ENCODE peak calls at places on chromosomes 16 and 17, in nine cellular contexts. F is SK-N-SH, X is GM23248, S is GM23338, D is HCT116, U is neural progenitor cell, J is hepatocyte, C is PC-3, R is MM.1S. Y is an unnamed sample.

GRCh38 chr16:72162105-72162680 is 9.8 kb downstream of the PMFBP1 start:
- DNase-seq in C (no peak), J (no peak), X (no peak), D (no peak), U (peak), F (no peak), S (peak), R (no peak), Y (no peak)

GRCh38 chr17:78723001-78723796 is 58.9 kb downstream of the CYTH1 start:
- DNase-seq in X (peak), D (no peak), F (peak), S (peak), U (peak), C (no peak), J (peak), R (peak), Y (no peak)

GRCh38 chr16:3171181-3171854 is 16.7 kb upstream of the OR1F1 start:
- DNase-seq in S (no peak), C (no peak), F (peak), U (peak), R (peak), D (no peak), X (peak), J (no peak), Y (no peak)

GRCh38 chr16:23827245-23827543 is 8.6 kb upstream of the PRKCB start:
- DNase-seq in U (no peak), C (no peak), J (no peak), D (no peak), S (no peak), X (no peak), R (peak), F (no peak), Y (no peak)

GRCh38 chr17:65797809-65798208 is 236.4 kb upstream of the AXIN2 start:
- DNase-seq in F (peak), C (peak), U (peak), D (no peak), R (no peak), X (peak), S (peak), J (no peak), Y (peak)

GRCh38 chr17:45149669-45150603 is 1.7 kb downstream of the HEXIM1 start:
- DNase-seq in D (no peak), U (peak), C (peak), X (peak), F (peak), S (peak), R (peak), J (peak), Y (peak)

GRCh38 chr17:76736349-76737081 is 616 bp downstream of the SRSF2 start:
- DNase-seq in C (no peak), R (peak), X (peak), D (no peak), J (peak), S (peak), U (peak), F (peak), Y (peak)

GRCh38 chr16:53865492-53865863 is 161.5 kb downstream of the FTO start:
- DNase-seq in J (no peak), S (peak), C (no peak), F (no peak), R (no peak), X (peak), U (no peak), D (peak), Y (no peak)

GRCh38 chr16:77863250-77863649 is 74.9 kb downstream of the VAT1L start:
- DNase-seq in D (no peak), R (no peak), C (no peak), J (no peak), F (no peak), X (no peak), U (no peak), S (no peak), Y (no peak)

GRCh38 chr16:15811778-15812750 is 44.8 kb downstream of the MYH11 start:
- DNase-seq in J (peak), S (peak), U (peak), R (no peak), X (peak), D (no peak), C (peak), F (no peak), Y (no peak)

GRCh38 chr16:22152316-22152715 is 10.0 kb upstream of the SDR42E2 start:
- DNase-seq in J (no peak), C (no peak), X (no peak), U (no peak), D (no peak), F (no peak), S (no peak), R (no peak), Y (no peak)

GRCh38 chr16:71401988-71402387 is 39.9 kb downstream of the TLE7 start:
- DNase-seq in U (peak), D (no peak), X (no peak), R (no peak), F (no peak), C (no peak), S (no peak), J (no peak), Y (no peak)

GRCh38 chr17:29347831-29348281 is 42.3 kb upstream of the TAOK1 start:
- DNase-seq in F (no peak), X (peak), D (no peak), C (peak), U (no peak), R (no peak), J (no peak), S (no peak), Y (no peak)

GRCh38 chr17:72812823-72813222 is 279.7 kb downstream of the SLC39A11 start:
- DNase-seq in U (no peak), R (no peak), S (no peak), J (no peak), D (peak), F (no peak), X (peak), C (peak), Y (no peak)

GRCh38 chr16:52825882-52826281 is 226.8 kb downstream of the CHD9NB start:
- DNase-seq in S (no peak), R (no peak), U (no peak), C (no peak), D (no peak), J (peak), X (no peak), F (no peak), Y (no peak)

GRCh38 chr17:66819466-66819865 is 15.5 kb upstream of the CACNG5 start:
- DNase-seq in J (no peak), C (no peak), D (no peak), S (no peak), X (no peak), F (no peak), R (no peak), U (no peak), Y (no peak)

GRCh38 chr16:77414752-77415231 is 20.0 kb downstream of the ADAMTS18 start:
- DNase-seq in D (no peak), J (no peak), X (peak), U (no peak), S (no peak), R (no peak), C (peak), F (no peak), Y (no peak)

GRCh38 chr17:49180303-49180702 is 30.1 kb downstream of the GNGT2 start:
- DNase-seq in C (peak), U (peak), F (peak), X (peak), S (peak), J (peak), R (peak), D (peak), Y (peak)

GRCh38 chr16:67415872-67416793 is at the start of gene ZDHHC1:
- DNase-seq in U (peak), J (peak), D (no peak), C (peak), R (peak), X (peak), F (peak), S (peak), Y (peak)

GRCh38 chr16:84421081-84421937 is 53.0 kb downstream of the ATP2C2 start:
- DNase-seq in C (no peak), R (no peak), U (no peak), J (no peak), D (no peak), S (no peak), X (no peak), F (no peak), Y (no peak)

GRCh38 chr16:53949716-53950410 is 245.9 kb downstream of the FTO start:
- DNase-seq in U (no peak), J (no peak), F (no peak), R (no peak), C (no peak), X (no peak), D (no peak), S (no peak), Y (no peak)

GRCh38 chr17:51402881-51403280 is 142.5 kb downstream of the UTP18 start:
- DNase-seq in F (no peak), J (peak), R (no peak), S (no peak), C (no peak), U (no peak), D (no peak), X (no peak), Y (no peak)

GRCh38 chr17:40646791-40647548 is 648 bp downstream of the SMARCE1 start:
- DNase-seq in U (peak), R (peak), D (peak), C (peak), S (peak), F (no peak), X (peak), J (peak), Y (peak)

GRCh38 chr17:9676742-9677387 is 31.5 kb downstream of the USP43 start:
- DNase-seq in C (peak), U (no peak), X (peak), F (no peak), D (peak), J (no peak), R (no peak), S (no peak), Y (no peak)

GRCh38 chr16:58684354-58685083 is at the start of gene SLC38A7:
- DNase-seq in J (peak), D (peak), U (peak), C (peak), S (peak), R (peak), F (peak), X (peak), Y (peak)

GRCh38 chr17:73561066-73561465 is 83.2 kb downstream of the SDK2 start:
- DNase-seq in C (no peak), J (no peak), D (no peak), X (no peak), F (no peak), S (no peak), U (no peak), R (no peak), Y (no peak)

GRCh38 chr16:2846511-2847310 is 11.3 kb downstream of the PRSS22 start:
- DNase-seq in D (no peak), J (peak), F (no peak), X (peak), U (no peak), C (peak), S (no peak), R (no peak), Y (no peak)

GRCh38 chr16:275041-275621 is 613 bp downstream of the RGS11 start:
- DNase-seq in F (peak), D (no peak), C (no peak), U (peak), X (peak), S (peak), J (no peak), R (no peak), Y (no peak)

GRCh38 chr16:64172191-64172590 is 949.7 kb downstream of the CDH11 start:
- DNase-seq in C (no peak), F (no peak), S (no peak), J (no peak), U (no peak), X (no peak), D (no peak), R (no peak), Y (no peak)

GRCh38 chr17:9220466-9221230 is 199.3 kb downstream of the NTN1 start:
- DNase-seq in R (no peak), U (peak), F (no peak), S (no peak), J (no peak), D (no peak), C (no peak), X (no peak), Y (no peak)

GRCh38 chr17:31272236-31272635 is 24.8 kb downstream of the OMG start:
- DNase-seq in S (no peak), R (no peak), C (no peak), X (no peak), D (no peak), J (no peak), F (no peak), U (no peak), Y (no peak)

GRCh38 chr16:82439678-82440293 is 187.0 kb upstream of the CDH13 start:
- DNase-seq in U (peak), S (peak), F (peak), R (no peak), C (peak), X (peak), D (peak), J (peak), Y (peak)

GRCh38 chr17:54899201-54899600 is 1.5 kb upstream of the TOM1L1 start:
- DNase-seq in X (peak), F (peak), R (no peak), S (no peak), U (no peak), J (no peak), C (no peak), D (no peak), Y (no peak)

GRCh38 chr17:40443196-40443987 is at the start of gene IGFBP4:
- DNase-seq in X (peak), J (peak), D (no peak), S (peak), R (peak), F (peak), C (peak), U (peak), Y (peak)

GRCh38 chr17:39152134-39152884 is 872 bp upstream of the PLXDC1 start:
- DNase-seq in S (no peak), R (no peak), C (no peak), J (peak), U (peak), D (peak), F (peak), X (no peak), Y (no peak)

GRCh38 chr17:56870163-56870651 is 36.3 kb downstream of the DGKE start:
- DNase-seq in U (no peak), R (peak), D (no peak), X (no peak), S (no peak), C (peak), J (no peak), F (no peak), Y (no peak)

GRCh38 chr17:29393451-29393850 is 3.3 kb downstream of the TAOK1 start:
- DNase-seq in D (no peak), X (peak), S (no peak), J (no peak), C (no peak), F (no peak), U (no peak), R (no peak), Y (no peak)

GRCh38 chr17:2003525-2003924 is 21.6 kb downstream of the RTN4RL1 start:
- DNase-seq in R (no peak), S (no peak), F (no peak), U (no peak), J (no peak), X (no peak), D (no peak), C (no peak), Y (no peak)

GRCh38 chr16:29940656-29941055 is 14.6 kb upstream of the KCTD13 start:
- DNase-seq in S (no peak), X (no peak), D (no peak), R (no peak), F (no peak), J (no peak), U (no peak), C (no peak), Y (no peak)

GRCh38 chr16:29947897-29948296 is 14.0 kb upstream of the TMEM219 start:
- DNase-seq in J (no peak), S (no peak), F (no peak), C (no peak), D (no peak), U (no peak), X (no peak), R (no peak), Y (no peak)

GRCh38 chr16:29943846-29944669 is 17.8 kb upstream of the TMEM219 start:
- DNase-seq in S (peak), R (no peak), D (peak), F (no peak), C (peak), X (peak), J (peak), U (peak), Y (no peak)
- H3K27ac ChIP-seq in S (peak), R (no peak), D (peak), F (peak), C (peak), X (peak), J (peak), U (no peak), Y (no peak)

GRCh38 chr16:48497932-48498760 is 111.8 kb downstream of the N4BP1 start:
- DNase-seq in U (no peak), F (no peak), C (no peak), X (no peak), J (no peak), S (no peak), D (no peak), R (no peak), Y (no peak)

GRCh38 chr16:48498761-48499600 is 111.0 kb downstream of the N4BP1 start:
- DNase-seq in J (peak), X (peak), F (no peak), U (no peak), S (peak), R (no peak), C (peak), D (no peak), Y (no peak)

GRCh38 chr16:48500981-48501380 is 109.0 kb downstream of the N4BP1 start:
- DNase-seq in U (no peak), S (no peak), J (no peak), C (no peak), X (no peak), F (no peak), R (no peak), D (no peak), Y (no peak)

GRCh38 chr16:48501516-48502377 is 108.2 kb downstream of the N4BP1 start:
- DNase-seq in R (no peak), J (no peak), X (no peak), S (no peak), C (no peak), F (no peak), U (no peak), D (peak), Y (no peak)

GRCh38 chr16:48499822-48500440 is 110.0 kb downstream of the N4BP1 start:
- DNase-seq in F (peak), C (peak), D (no peak), X (peak), J (peak), S (no peak), R (no peak), U (no peak), Y (no peak)
- TF ChIP-seq EZH2phosphoT487 in F (no peak), C (no peak), D (no peak), X (no peak), J (no peak), S (no peak), R (no peak), U (no peak), Y (no peak)

GRCh38 chr17:41957869-41958231 is 8.7 kb upstream of the CNP start:
- DNase-seq in X (no peak), S (no peak), U (no peak), F (no peak), C (no peak), D (no peak), R (no peak), J (no peak), Y (no peak)
- H3K4me2 ChIP-seq in X (no peak), S (peak), U (peak), F (no peak), C (no peak), D (no peak), R (no peak), J (no peak), Y (no peak)

DNA sequence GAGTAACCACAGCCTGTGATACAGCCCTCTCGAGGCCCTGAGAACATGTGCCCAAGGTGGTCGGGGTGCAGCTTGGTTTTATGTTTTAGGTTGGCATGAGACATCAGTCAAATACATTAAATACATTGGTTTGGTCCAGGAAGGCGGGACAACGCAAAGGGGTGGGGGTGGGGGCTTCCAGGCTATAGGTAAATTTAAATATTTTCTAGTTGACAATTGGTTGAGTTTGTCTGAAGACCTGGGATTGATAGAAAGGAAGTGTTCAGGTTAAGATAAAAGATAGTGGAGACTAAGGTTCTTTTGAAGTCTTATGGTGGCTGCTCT is 1.2 kb upstream of the ZKSCAN2 start:
- DNase-seq in X (no peak), R (no peak), U (no peak), D (no peak), J (no peak), S (no peak), C (no peak), F (no peak), Y (peak)
- H3K27ac ChIP-seq in X (no peak), R (no peak), U (peak), D (peak), J (no peak), S (peak), C (no peak), F (peak), Y (peak)

GRCh38 chr17:14202388-14203166 is 34.1 kb downstream of the CDRT15 start:
- DNase-seq in J (no peak), F (no peak), X (no peak), D (no peak), S (no peak), U (no peak), C (no peak), R (no peak), Y (no peak)

GRCh38 chr17:14201087-14201486 is 35.6 kb downstream of the CDRT15 start:
- DNase-seq in D (no peak), R (no peak), X (peak), F (no peak), J (no peak), U (no peak), S (no peak), C (no peak), Y (no peak)

GRCh38 chr17:14203392-14203791 is 33.3 kb downstream of the CDRT15 start:
- DNase-seq in R (no peak), X (peak), U (peak), S (peak), J (no peak), D (no peak), C (peak), F (no peak), Y (peak)

GRCh38 chr17:14200354-14200753 is 36.3 kb downstream of the CDRT15 start:
- DNase-seq in U (no peak), X (no peak), C (no peak), S (no peak), D (no peak), J (no peak), R (no peak), F (no peak), Y (no peak)

DNA sequence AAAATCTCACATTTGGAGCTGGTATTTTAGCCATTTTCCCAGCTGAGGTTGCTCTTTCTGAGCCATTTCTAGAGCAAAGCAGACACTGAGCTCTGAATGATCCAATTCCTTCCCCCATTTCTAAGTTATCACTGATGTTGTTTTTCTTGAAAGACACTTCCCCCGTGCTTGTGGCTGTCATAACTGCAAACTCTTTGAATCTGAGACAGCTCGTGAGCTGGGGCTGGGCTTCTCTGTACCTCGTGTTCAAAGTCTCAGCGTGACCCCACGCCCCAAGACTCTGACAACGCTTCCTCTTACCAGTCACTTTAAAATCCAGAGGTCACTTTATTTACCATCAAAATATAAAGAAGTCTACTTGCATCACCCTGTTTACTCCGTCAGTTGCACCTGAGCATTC is 35.1 kb downstream of the CDRT15 start:
- DNase-seq in F (no peak), S (peak), U (no peak), C (no peak), J (no peak), X (no peak), R (no peak), D (no peak), Y (no peak)
- TF ChIP-seq EZH2phosphoT487 in F (no peak), S (no peak), U (no peak), C (no peak), J (no peak), X (no peak), R (no peak), D (no peak), Y (no peak)

Y was measured in OCI-LY7.